ENCODE peak calls at places on chromosomes 6 and 20, in seven cellular contexts. O is NCI-H524 treated with DMSO at 0.1 percent for 48 hours, L is DMS 273 treated with DMSO at 0.1 percent for 48 hours, K is NCI-H774, H is mesenchymal stem cell, S is NCI-H1105, G is EL. N is an unnamed sample.

GRCh38 chr6:30325873-30326445 is 768 bp upstream of the TRIM39 start:
- DNase-seq in O (peak; percentile 41), L (peak; percentile 54), K (no peak), H (no peak), S (peak; percentile 35), G (peak; percentile 61), N (no peak)

GRCh38 chr6:143187173-143187908 is 126.7 kb downstream of the AIG1 start:
- DNase-seq in O (no peak), L (no peak), K (no peak), H (peak; percentile 66), S (no peak), G (peak; percentile 81), N (no peak)

GRCh38 chr6:37913210-37913609 is 93.7 kb downstream of the ZFAND3 start:
- DNase-seq in O (no peak), L (no peak), K (no peak), H (no peak), S (no peak), G (peak; percentile 44), N (no peak)

GRCh38 chr6:33905081-33905609 is 101.3 kb upstream of the MLN start:
- DNase-seq in O (no peak), L (no peak), K (no peak), H (no peak), S (no peak), G (no peak), N (no peak)

GRCh38 chr20:62929051-62929538 is 2.8 kb upstream of the DIDO1 start:
- DNase-seq in O (no peak), L (no peak), K (no peak), H (peak; percentile 79), S (no peak), G (peak; percentile 71), N (no peak)

GRCh38 chr6:154476494-154476893 is 34.0 kb downstream of the CNKSR3 start:
- DNase-seq in O (no peak), L (no peak), K (no peak), H (no peak), S (no peak), G (no peak), N (no peak)

GRCh38 chr6:107846262-107846795 is 22.2 kb upstream of the SCML4 start:
- DNase-seq in O (no peak), L (no peak), K (no peak), H (no peak), S (no peak), G (no peak), N (no peak)

GRCh38 chr6:132931937-132932336 is 117.6 kb downstream of the RPS12 start:
- DNase-seq in O (no peak), L (no peak), K (no peak), H (peak; percentile 69), S (no peak), G (peak; percentile 57), N (no peak)

N was measured in CD14-positive monocyte.